ENCODE peak calls at places on chromosomes 12 and 14, in six cellular contexts. X, P, Y, I, F and T are unnamed samples.

GRCh38 chr12:120204171-120204570 is 3.3 kb upstream of the RPLP0 start:
- DNase-seq in Y (no peak), P (no peak), I (no peak), X (no peak), F (no peak), T (no peak)

GRCh38 chr14:77248666-77249065 is 22.3 kb downstream of the NGB start:
- DNase-seq in F (no peak), X (no peak), I (no peak), Y (no peak), P (no peak), T (no peak)

GRCh38 chr14:68580676-68581075 is 212.2 kb downstream of the ZFP36L1 start:
- DNase-seq in F (no peak), Y (no peak), X (no peak), I (no peak), P (no peak), T (no peak)

GRCh38 chr12:7108042-7108927 is 729 bp downstream of the C1RL start:
- DNase-seq in Y (peak), I (peak), X (peak), F (peak), P (peak), T (peak)

GRCh38 chr12:113591480-113591971 is 119.9 kb upstream of the LHX5 start:
- DNase-seq in X (no peak), P (no peak), I (no peak), Y (peak), F (peak), T (peak)

GRCh38 chr14:73795974-73796373 is 55.7 kb upstream of the PTGR2 start:
- DNase-seq in I (peak), X (peak), P (no peak), F (no peak), Y (no peak), T (no peak)

GRCh38 chr12:66708704-66709443 is 30.0 kb upstream of the GRIP1 start:
- DNase-seq in P (no peak), X (no peak), I (no peak), Y (no peak), F (peak), T (no peak)

GRCh38 chr14:69710378-69710777 is 56.6 kb upstream of the SRSF5 start:
- DNase-seq in I (no peak), P (no peak), X (no peak), F (no peak), Y (no peak), T (no peak)

GRCh38 chr12:64404470-64405446 is 566 bp downstream of the XPOT start:
- DNase-seq in X (no peak), I (peak), Y (peak), P (no peak), F (peak), T (peak)

GRCh38 chr12:26750531-26751171 is 82.3 kb downstream of the ITPR2 start:
- DNase-seq in Y (no peak), P (no peak), F (no peak), X (no peak), I (no peak), T (no peak)

GRCh38 chr12:111444706-111445310 is 39.1 kb downstream of the SH2B3 start:
- DNase-seq in P (peak), I (no peak), X (no peak), Y (no peak), F (peak), T (peak)

GRCh38 chr14:89351364-89351957 is 65.6 kb downstream of the FOXN3 start:
- DNase-seq in I (peak), Y (no peak), X (no peak), F (peak), P (peak), T (peak)
- TF ChIP-seq REST in I (no peak), Y (no peak), X (no peak), F (no peak), P (no peak), T (peak)

GRCh38 chr12:84718901-84719300 is 193.7 kb downstream of the SLC6A15 start:
- DNase-seq in Y (no peak), X (no peak), F (no peak), P (no peak), I (no peak), T (no peak)
- TF ChIP-seq POLR2AphosphoS5 in Y (no peak), X (no peak), F (no peak), P (no peak), I (no peak), T (no peak)

GRCh38 chr12:116533343-116534248 is 25.6 kb upstream of the MAP1LC3B2 start:
- DNase-seq in Y (peak), F (peak), I (no peak), X (peak), P (no peak), T (peak)
- TF ChIP-seq REST in Y (no peak), F (no peak), I (no peak), X (no peak), P (no peak), T (no peak)

GRCh38 chr12:88624911-88625310 is 44.6 kb upstream of the KITLG start:
- DNase-seq in I (no peak), X (no peak), Y (no peak), F (no peak), P (no peak), T (no peak)

GRCh38 chr12:88625316-88625715 is 45.0 kb upstream of the KITLG start:
- DNase-seq in Y (no peak), I (no peak), X (no peak), P (no peak), F (no peak), T (no peak)

GRCh38 chr12:88627501-88627900 is 47.2 kb upstream of the KITLG start:
- DNase-seq in I (no peak), X (no peak), Y (no peak), F (no peak), P (no peak), T (no peak)

GRCh38 chr12:88633312-88633711 is 53.0 kb upstream of the KITLG start:
- DNase-seq in X (no peak), P (no peak), I (no peak), F (peak), Y (no peak), T (no peak)

GRCh38 chr12:88628856-88629509 is 48.7 kb upstream of the KITLG start:
- DNase-seq in Y (peak), X (no peak), P (no peak), F (no peak), I (no peak), T (no peak)
- TF ChIP-seq POLR2AphosphoS5 in Y (no peak), X (no peak), P (no peak), F (no peak), I (no peak), T (no peak)

DNA sequence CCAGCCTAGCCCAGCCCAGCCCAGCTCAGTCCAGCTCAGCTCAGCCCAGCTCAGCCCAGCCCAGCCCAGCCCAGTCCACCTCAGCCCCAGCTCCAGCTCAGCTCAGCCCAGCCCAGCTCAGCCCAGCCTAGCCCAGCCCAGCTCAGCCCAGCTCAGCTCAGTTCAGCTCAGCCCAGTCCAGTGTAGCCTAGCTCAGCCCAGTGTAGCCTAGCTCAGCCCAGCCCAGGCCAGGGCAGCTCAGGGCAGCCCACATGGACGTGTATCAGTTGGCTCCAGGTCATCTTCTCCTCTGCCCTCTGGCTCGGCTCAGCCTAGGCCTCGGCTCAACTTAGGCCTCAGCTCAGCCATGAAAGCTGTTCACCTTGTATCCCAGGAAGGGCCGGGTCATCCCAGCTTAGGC is 64.7 kb downstream of the TMEM121 start:
- DNase-seq in I (no peak), P (no peak), X (no peak), Y (no peak), F (no peak), T (no peak)
- TF ChIP-seq REST in I (no peak), P (no peak), X (no peak), Y (no peak), F (no peak), T (no peak)

DNA sequence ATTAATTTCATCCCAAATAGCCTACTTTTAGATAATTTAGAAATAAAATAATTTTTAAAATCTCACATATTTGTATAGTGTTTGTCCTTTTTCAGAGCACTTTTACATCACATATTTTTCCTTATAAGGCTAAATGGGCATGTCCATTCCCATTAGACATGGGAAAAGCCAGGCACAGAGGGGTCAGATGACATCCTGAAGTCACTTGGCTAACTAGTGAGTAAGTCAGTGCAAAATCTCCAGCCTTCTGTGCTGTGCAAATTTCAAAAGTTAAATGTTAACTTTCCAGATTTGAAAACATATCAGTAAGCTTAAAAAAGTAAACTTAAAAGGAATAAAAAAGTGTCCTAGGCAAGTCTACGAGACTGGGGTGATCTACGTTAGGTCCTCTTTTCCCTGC is 117.4 kb downstream of the EMP1 start:
- DNase-seq in Y (no peak), P (no peak), I (no peak), X (no peak), F (no peak), T (no peak)
- TF ChIP-seq POLR2AphosphoS5 in Y (no peak), P (no peak), I (no peak), X (no peak), F (no peak), T (no peak)

GRCh38 chr14:64713677-64714076 is 9.5 kb downstream of the PLEKHG3 start:
- DNase-seq in P (no peak), Y (no peak), I (no peak), X (no peak), F (no peak), T (no peak)

GRCh38 chr14:64709126-64709525 is 4.9 kb downstream of the PLEKHG3 start:
- DNase-seq in Y (no peak), F (no peak), I (no peak), P (no peak), X (no peak), T (no peak)

GRCh38 chr14:64707661-64708060 is 3.4 kb downstream of the PLEKHG3 start:
- DNase-seq in X (peak), I (peak), P (no peak), F (no peak), Y (no peak), T (no peak)

GRCh38 chr14:64708148-64709004 is 4.2 kb downstream of the PLEKHG3 start:
- DNase-seq in Y (no peak), F (peak), I (no peak), X (no peak), P (no peak), T (peak)

GRCh38 chr14:64711039-64711438 is 6.8 kb downstream of the PLEKHG3 start:
- DNase-seq in P (no peak), I (no peak), F (no peak), Y (no peak), X (no peak), T (peak)
- TF ChIP-seq REST in P (no peak), I (no peak), F (no peak), Y (no peak), X (no peak), T (no peak)

GRCh38 chr12:114659084-114659483 is 24.9 kb downstream of the TBX3 start:
- DNase-seq in F (no peak), Y (no peak), P (no peak), I (peak), X (no peak), T (no peak)

GRCh38 chr12:114658002-114658441 is 26.0 kb downstream of the TBX3 start:
- DNase-seq in Y (no peak), F (no peak), X (no peak), I (peak), P (no peak), T (no peak)

GRCh38 chr12:114656906-114657596 is 26.9 kb downstream of the TBX3 start:
- DNase-seq in Y (no peak), P (no peak), X (no peak), I (peak), F (no peak), T (no peak)

GRCh38 chr12:114657597-114657920 is 26.4 kb downstream of the TBX3 start:
- DNase-seq in X (no peak), Y (no peak), I (no peak), P (no peak), F (no peak), T (no peak)

DNA sequence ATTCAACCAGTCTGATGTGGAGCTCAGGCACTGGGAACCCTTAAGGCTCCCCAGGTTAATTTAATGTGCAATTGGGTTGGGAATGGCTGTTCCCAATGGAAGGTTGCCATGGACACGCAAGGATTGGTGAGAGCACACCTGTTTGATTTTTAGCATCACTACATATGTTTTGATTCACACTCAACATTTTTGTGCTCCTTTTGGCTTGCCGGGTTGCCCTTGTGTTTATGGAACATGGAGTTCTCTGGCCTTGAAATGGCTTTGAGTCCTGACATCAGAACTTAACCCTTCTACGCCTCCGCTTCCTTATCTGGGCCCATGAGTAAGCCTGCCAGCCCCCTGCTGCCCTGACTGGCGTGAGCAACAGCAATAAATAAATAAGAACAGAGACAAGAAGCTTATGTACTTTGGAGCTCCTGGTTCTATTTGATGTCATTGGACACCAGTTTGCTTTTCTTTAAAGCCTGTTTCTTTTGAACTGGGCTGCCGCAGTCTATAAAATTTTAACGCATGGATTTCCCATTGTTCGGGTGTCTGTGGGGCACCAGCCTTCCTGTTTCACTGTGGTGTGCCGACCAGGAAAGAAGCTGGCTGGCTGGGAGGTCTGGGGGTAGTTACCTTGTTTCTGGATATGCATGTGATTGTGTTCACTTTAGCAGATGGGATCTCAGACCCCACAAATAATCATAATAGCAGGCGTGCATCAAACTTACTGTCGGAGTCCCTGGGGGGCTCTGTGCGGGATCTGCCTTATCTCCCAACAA is 27.9 kb downstream of the TBX3 start:
- DNase-seq in Y (no peak), P (no peak), I (peak), X (peak), F (no peak), T (no peak)
- TF ChIP-seq POLR2AphosphoS5 in Y (no peak), P (no peak), I (no peak), X (no peak), F (no peak), T (no peak)

GRCh38 chr12:91478500-91478899 is 295.9 kb upstream of the DCN start:
- DNase-seq in P (no peak), X (no peak), Y (no peak), F (no peak), I (no peak), T (no peak)

GRCh38 chr12:91482231-91482630 is 299.6 kb upstream of the DCN start:
- DNase-seq in I (no peak), Y (no peak), P (no peak), X (no peak), F (no peak), T (no peak)

DNA sequence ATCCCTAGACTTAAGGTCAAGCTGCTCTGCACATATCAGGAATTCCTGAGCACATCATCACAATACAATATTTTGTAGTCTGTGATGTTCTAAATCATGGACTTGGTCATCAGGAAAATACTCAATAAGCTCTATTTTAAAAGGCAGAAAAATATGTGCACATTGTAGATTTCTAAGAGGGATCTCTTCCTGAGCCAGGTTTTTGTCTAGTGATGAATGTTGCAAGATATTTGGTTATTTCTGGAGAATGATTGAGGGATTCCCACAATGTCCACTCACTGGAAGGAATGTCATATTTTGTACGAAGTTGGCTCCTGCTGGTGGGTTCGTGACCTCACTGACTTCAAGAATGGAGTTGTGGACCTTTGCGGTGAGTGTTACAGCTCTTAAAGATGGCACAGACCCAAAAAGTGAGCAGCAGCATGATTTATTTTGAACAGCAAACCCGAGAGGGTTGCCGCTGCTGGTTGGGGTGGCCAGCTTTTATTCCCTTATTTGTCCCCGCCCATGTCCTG is 300.9 kb upstream of the DCN start:
- DNase-seq in Y (no peak), I (no peak), P (no peak), X (no peak), F (no peak), T (no peak)
- TF ChIP-seq REST in Y (no peak), I (no peak), P (no peak), X (no peak), F (no peak), T (no peak)